ENCODE peak calls at places on chromosomes 7 and 10, in five cellular contexts. P, J, F, N and M are unnamed samples.

GRCh38 chr10:117139581-117140524 is 1.8 kb upstream of the VAX1 start:
- DNase-seq in J (no peak), F (no peak), P (no peak), N (no peak), M (no peak)

GRCh38 chr7:137146552-137146961 is 197.0 kb downstream of the PTN start:
- DNase-seq in N (no peak), P (no peak), F (peak), J (no peak), M (no peak)

GRCh38 chr10:131647789-131648188 is 253.0 kb upstream of the PPP2R2D start:
- DNase-seq in F (no peak), P (no peak), N (no peak), J (no peak), M (no peak)

GRCh38 chr7:37683263-37684120 is at the start of gene GPR141:
- DNase-seq in P (no peak), F (peak), J (no peak), N (no peak), M (no peak)

GRCh38 chr10:3776796-3777571 is 8.0 kb downstream of the KLF6 start:
- DNase-seq in N (no peak), J (peak), F (peak), P (peak), M (peak)

GRCh38 chr7:33452805-33453502 is 323.6 kb downstream of the BBS9 start:
- DNase-seq in P (no peak), J (no peak), N (no peak), F (no peak), M (no peak)

GRCh38 chr10:29657719-29658274 is 23.0 kb upstream of the SVIL start:
- DNase-seq in F (no peak), P (no peak), J (peak), N (no peak), M (peak)

GRCh38 chr7:148590533-148590932 is at the start of gene C7orf33:
- DNase-seq in F (no peak), N (no peak), P (no peak), J (no peak), M (no peak)

GRCh38 chr7:135147899-135148721 is at the start of gene TMEM140:
- DNase-seq in P (no peak), N (no peak), F (no peak), J (peak), M (peak)

GRCh38 chr7:20577362-20578069 is 38.0 kb upstream of the ABCB5 start:
- DNase-seq in P (no peak), F (no peak), N (no peak), J (no peak), M (no peak)

GRCh38 chr10:12350167-12350872 is 973 bp downstream of the CAMK1D start:
- DNase-seq in N (peak), F (peak), J (peak), P (peak), M (peak)